ENCODE peak calls at places on chromosomes 12 and 14, in seven cellular contexts. U, K, B, E, F, S and J are unnamed samples.

GRCh38 chr14:90788031-90788430 is 28.2 kb downstream of the TTC7B start:
- DNase-seq in U (no peak), S (no peak), K (no peak), F (no peak), B (no peak), E (no peak), J (no peak)

GRCh38 chr12:5546616-5547015 is 114.7 kb downstream of the NTF3 start:
- DNase-seq in K (no peak), E (no peak), S (no peak), B (no peak), U (no peak), F (no peak), J (no peak)

GRCh38 chr14:23432946-23433345 is 2.5 kb downstream of the MYH7 start:
- DNase-seq in E (no peak), K (no peak), S (no peak), U (no peak), B (no peak), F (no peak), J (no peak)

GRCh38 chr12:64907097-64907496 is 82.7 kb downstream of the TBC1D30 start:
- DNase-seq in E (no peak), K (no peak), B (no peak), F (no peak), S (no peak), U (no peak), J (no peak)

GRCh38 chr14:65095633-65096205 is 6.6 kb downstream of the MAX start:
- DNase-seq in B (peak; percentile 55), F (peak; percentile 72), S (no peak), K (peak; percentile 53), U (peak; percentile 88), E (no peak), J (peak; percentile 20)

GRCh38 chr14:51228890-51229289 is 11.2 kb upstream of the TMX1 start:
- DNase-seq in F (no peak), K (no peak), S (no peak), U (no peak), B (no peak), E (no peak), J (peak; percentile 84)

GRCh38 chr12:7089196-7089871 is 2.9 kb downstream of the C1R start:
- DNase-seq in E (no peak), K (no peak), B (no peak), S (no peak), F (no peak), U (no peak), J (no peak)

GRCh38 chr14:67951529-67952120 is 132.0 kb downstream of the RAD51B start:
- DNase-seq in E (no peak), K (no peak), S (no peak), F (no peak), B (no peak), U (peak; percentile 54), J (no peak)

GRCh38 chr14:58151701-58152568 is at the start of gene ARMH4:
- DNase-seq in U (peak; percentile 83), E (peak; percentile 76), S (peak; percentile 98), F (peak; percentile 86), K (peak; percentile 92), B (peak; percentile 81), J (peak; percentile 91)

GRCh38 chr12:52646613-52647012 is 5.4 kb downstream of the KRT2 start:
- DNase-seq in F (no peak), B (no peak), S (no peak), U (no peak), E (no peak), K (no peak), J (no peak)

GRCh38 chr14:55884819-55885218 is 233.4 kb upstream of the PELI2 start:
- DNase-seq in B (no peak), S (no peak), U (no peak), E (no peak), K (peak; percentile 8), F (no peak), J (no peak)

GRCh38 chr12:47860279-47860841 is 40.7 kb upstream of the HDAC7 start:
- DNase-seq in U (no peak), E (no peak), B (no peak), F (no peak), S (no peak), K (no peak), J (no peak)

GRCh38 chr14:75566752-75567151 is 11.7 kb upstream of the FLVCR2 start:
- DNase-seq in F (no peak), E (no peak), U (no peak), B (no peak), S (no peak), K (no peak), J (no peak)

GRCh38 chr14:106039400-106039799 is 513.0 kb downstream of the TMEM121 start:
- DNase-seq in S (peak; percentile 32), F (no peak), B (no peak), E (no peak), K (no peak), U (no peak), J (peak; percentile 52)
- TF ChIP-seq CTCF in S (peak; percentile 40), F (no peak), B (no peak), E (peak; percentile 38), K (no peak), U (no peak), J (peak; percentile 75)

GRCh38 chr14:27712364-27712763 is 1054.2 kb upstream of the FOXG1 start:
- DNase-seq in E (no peak), S (no peak), K (no peak), U (no peak), B (no peak), F (no peak), J (no peak)

DNA sequence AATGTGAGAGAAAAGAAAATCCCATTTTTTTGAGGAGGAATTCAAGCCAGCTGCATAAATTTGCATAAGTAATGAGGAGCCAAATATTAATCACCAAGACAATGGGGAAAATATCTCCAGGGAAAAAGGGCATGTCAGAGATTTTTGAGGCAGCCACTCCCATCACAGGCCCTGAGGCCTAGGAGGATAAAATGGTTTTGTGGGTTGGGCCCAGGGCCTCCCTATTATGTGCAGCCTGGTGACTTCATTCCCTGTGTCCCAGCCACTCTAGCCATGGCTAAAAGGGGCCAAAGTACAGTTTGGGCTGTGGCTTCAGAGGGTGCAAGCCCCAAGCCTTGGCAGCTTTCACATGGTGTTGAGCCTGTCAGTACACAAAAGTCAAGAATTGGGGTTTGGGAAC is 1051.0 kb upstream of the FOXG1 start:
- DNase-seq in F (no peak), S (no peak), E (no peak), K (no peak), U (no peak), B (no peak), J (no peak)
- H3K9me3 ChIP-seq in F (peaks cover 9% of the 10 kb centered on the region), S (peaks cover 10% of the 10 kb centered on the region), E (no peaks in the 10 kb centered on the region), K (no peaks in the 10 kb centered on the region), U (no peaks in the 10 kb centered on the region), B (no peaks in the 10 kb centered on the region), J (no peaks in the 10 kb centered on the region)

GRCh38 chr14:99231850-99232401 is 40.1 kb downstream of the BCL11B start:
- DNase-seq in S (no peak), B (no peak), F (no peak), K (peak; percentile 82), U (no peak), E (no peak), J (no peak)

GRCh38 chr14:99234366-99234765 is 37.6 kb downstream of the BCL11B start:
- DNase-seq in E (no peak), B (no peak), F (no peak), S (no peak), K (no peak), U (no peak), J (no peak)

GRCh38 chr14:99233222-99234035 is 38.6 kb downstream of the BCL11B start:
- DNase-seq in F (no peak), S (no peak), B (no peak), K (no peak), E (no peak), U (no peak), J (no peak)

GRCh38 chr14:99231181-99231849 is 40.7 kb downstream of the BCL11B start:
- DNase-seq in K (no peak), F (no peak), B (no peak), U (no peak), S (no peak), E (no peak), J (no peak)

DNA sequence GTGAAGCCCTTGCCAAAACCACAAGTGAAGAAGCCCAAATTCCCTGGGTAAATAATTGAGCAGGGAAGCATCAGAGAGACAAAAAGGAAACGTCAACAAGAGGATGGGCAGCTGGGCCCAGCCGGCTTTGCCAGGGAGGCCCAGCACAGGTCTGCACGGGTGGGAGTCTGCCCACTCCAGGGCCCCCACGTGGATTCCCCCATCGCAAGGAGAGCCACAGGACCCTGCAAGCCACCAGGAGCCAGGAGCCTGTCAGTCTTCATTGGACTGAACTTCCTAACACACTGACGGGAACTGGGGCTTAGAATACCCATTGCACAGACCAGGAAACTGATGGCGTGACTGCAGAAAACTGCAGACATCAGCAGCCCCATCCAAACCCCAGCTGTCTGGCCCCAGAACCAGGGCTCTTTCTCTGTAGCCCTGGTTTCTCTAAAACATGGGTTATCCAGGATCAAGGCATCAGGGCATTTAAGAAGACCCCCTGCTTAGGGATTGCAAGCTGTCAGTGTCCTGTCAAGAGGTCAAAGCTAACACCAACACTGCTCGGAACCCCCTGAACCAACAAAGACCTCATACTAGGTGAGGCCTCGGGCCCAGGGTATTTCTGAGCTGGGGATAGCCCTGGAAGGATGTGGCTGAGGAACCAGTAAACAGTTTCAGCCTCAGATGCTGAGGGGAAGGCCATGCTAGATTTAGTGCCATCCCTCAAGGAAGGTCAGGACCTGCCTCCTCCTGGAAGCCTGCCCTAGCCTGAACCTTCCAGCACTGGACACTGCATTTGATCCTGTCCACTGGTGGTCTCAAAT is 39.4 kb downstream of the BCL11B start:
- DNase-seq in F (no peak), U (no peak), E (no peak), K (no peak), S (no peak), B (no peak), J (no peak)
- H3K4me1 ChIP-seq in F (peaks cover 17% of the 10 kb centered on the region), U (peaks cover 26% of the 10 kb centered on the region), E (no peaks in the 10 kb centered on the region), K (peaks cover 39% of the 10 kb centered on the region), S (no peaks in the 10 kb centered on the region), B (no peaks in the 10 kb centered on the region), J (no peaks in the 10 kb centered on the region)

GRCh38 chr12:84805474-84805858 is 107.1 kb downstream of the SLC6A15 start:
- DNase-seq in E (no peak), F (no peak), U (no peak), B (no peak), K (no peak), S (no peak), J (no peak)
- TF ChIP-seq CTCF in E (no peak), F (no peak), U (no peak), B (no peak), K (no peak), S (no peak), J (no peak)